ENCODE peak calls at places on chromosomes 6 and 20, in four cellular contexts. One of them, this sample, is unnamed.

GRCh38 chr20:19813839-19814238 is 55.8 kb downstream of the RIN2 start:
- DNase-seq in NB4: no peak
- DNase-seq in ovary: no peak
- DNase-seq in fibroblast of mammary gland: peak
- DNase-seq in this sample: peak

GRCh38 chr20:1336699-1337387 is 7.9 kb upstream of the SDCBP2 start:
- DNase-seq in NB4: no peak
- DNase-seq in ovary: peak
- DNase-seq in fibroblast of mammary gland: no peak
- DNase-seq in this sample: peak

GRCh38 chr20:23125625-23126191 is 39.6 kb upstream of the CD93 start:
- DNase-seq in NB4: peak
- DNase-seq in ovary: no peak
- DNase-seq in fibroblast of mammary gland: peak
- DNase-seq in this sample: peak

GRCh38 chr6:150844371-150844770 is 21.1 kb upstream of the MTHFD1L start:
- DNase-seq in NB4: no peak
- DNase-seq in ovary: no peak
- DNase-seq in fibroblast of mammary gland: no peak
- DNase-seq in this sample: no peak

GRCh38 chr6:28135393-28135792 is 6.3 kb upstream of the ZKSCAN8 start:
- DNase-seq in NB4: peak
- DNase-seq in ovary: no peak
- DNase-seq in fibroblast of mammary gland: no peak
- DNase-seq in this sample: no peak

GRCh38 chr6:157761331-157761921 is 61.6 kb upstream of the SNX9 start:
- DNase-seq in NB4: peak
- DNase-seq in ovary: no peak
- DNase-seq in fibroblast of mammary gland: peak
- DNase-seq in this sample: peak

GRCh38 chr6:44738652-44739141 is 351.2 kb downstream of the CDC5L start:
- DNase-seq in NB4: peak
- DNase-seq in ovary: no peak
- DNase-seq in fibroblast of mammary gland: peak
- DNase-seq in this sample: peak

GRCh38 chr20:5714261-5715041 is 35.8 kb upstream of the SHLD1 start:
- DNase-seq in NB4: peak
- DNase-seq in ovary: no peak
- DNase-seq in fibroblast of mammary gland: no peak
- DNase-seq in this sample: peak

GRCh38 chr6:158926429-158926828 is 73.6 kb downstream of the RSPH3 start:
- DNase-seq in NB4: no peak
- DNase-seq in ovary: no peak
- DNase-seq in fibroblast of mammary gland: peak
- DNase-seq in this sample: peak

GRCh38 chr20:2867081-2867860 is 6.0 kb upstream of the PTPRA start:
- DNase-seq in NB4: peak
- DNase-seq in ovary: no peak
- DNase-seq in fibroblast of mammary gland: no peak
- DNase-seq in this sample: no peak

GRCh38 chr6:33632603-33633039 is 11.5 kb downstream of the ITPR3 start:
- DNase-seq in NB4: peak
- DNase-seq in ovary: peak
- DNase-seq in fibroblast of mammary gland: peak
- DNase-seq in this sample: peak

GRCh38 chr20:23641936-23642751 is 4.4 kb upstream of the CST3 start:
- DNase-seq in NB4: peak
- DNase-seq in ovary: peak
- DNase-seq in fibroblast of mammary gland: peak
- DNase-seq in this sample: peak

GRCh38 chr6:98486052-98486451 is 348.3 kb upstream of the POU3F2 start:
- DNase-seq in NB4: no peak
- DNase-seq in ovary: no peak
- DNase-seq in fibroblast of mammary gland: no peak
- DNase-seq in this sample: no peak

GRCh38 chr6:20633566-20634340 is 99.5 kb downstream of the CDKAL1 start:
- DNase-seq in NB4: no peak
- DNase-seq in ovary: no peak
- DNase-seq in fibroblast of mammary gland: peak
- DNase-seq in this sample: no peak

GRCh38 chr6:53960311-53960710 is 150.9 kb upstream of the MLIP start:
- DNase-seq in NB4: no peak
- DNase-seq in ovary: no peak
- DNase-seq in fibroblast of mammary gland: peak
- DNase-seq in this sample: no peak

GRCh38 chr6:37243816-37244370 is 13.7 kb upstream of the TBC1D22B start:
- DNase-seq in NB4: no peak
- DNase-seq in ovary: no peak
- DNase-seq in fibroblast of mammary gland: no peak
- DNase-seq in this sample: no peak

GRCh38 chr6:165417298-165417865 is 108.0 kb upstream of the C6orf118 start:
- DNase-seq in NB4: no peak
- DNase-seq in ovary: no peak
- DNase-seq in fibroblast of mammary gland: no peak
- DNase-seq in this sample: no peak

GRCh38 chr6:95530176-95530799 is 47.0 kb upstream of the MANEA start:
- DNase-seq in NB4: no peak
- DNase-seq in ovary: no peak
- DNase-seq in fibroblast of mammary gland: no peak
- DNase-seq in this sample: no peak

GRCh38 chr20:23515250-23515939 is 24.5 kb downstream of the CST8 start:
- DNase-seq in NB4: no peak
- DNase-seq in ovary: no peak
- DNase-seq in fibroblast of mammary gland: no peak
- DNase-seq in this sample: no peak

GRCh38 chr6:107173779-107174178 is 58.5 kb upstream of the BEND3 start:
- DNase-seq in NB4: no peak
- DNase-seq in ovary: no peak
- DNase-seq in fibroblast of mammary gland: peak
- DNase-seq in this sample: peak

GRCh38 chr6:136726837-136727557 is 65.3 kb downstream of the MAP3K5 start:
- DNase-seq in NB4: no peak
- DNase-seq in ovary: no peak
- DNase-seq in fibroblast of mammary gland: no peak
- DNase-seq in this sample: no peak

GRCh38 chr6:57316581-57317059 is 810 bp upstream of the PRIM2 start:
- DNase-seq in NB4: peak
- DNase-seq in ovary: peak
- DNase-seq in fibroblast of mammary gland: peak
- DNase-seq in this sample: peak

GRCh38 chr6:20038805-20039204 is 173.5 kb downstream of the MBOAT1 start:
- DNase-seq in NB4: peak
- DNase-seq in ovary: no peak
- DNase-seq in fibroblast of mammary gland: peak
- DNase-seq in this sample: no peak

GRCh38 chr6:128452713-128453112 is 67.7 kb downstream of the PTPRK start:
- DNase-seq in NB4: no peak
- DNase-seq in ovary: no peak
- DNase-seq in fibroblast of mammary gland: no peak
- DNase-seq in this sample: no peak

GRCh38 chr6:31744422-31744821 is 4.6 kb downstream of the MSH5 start:
- DNase-seq in NB4: no peak
- DNase-seq in ovary: no peak
- DNase-seq in fibroblast of mammary gland: no peak
- DNase-seq in this sample: no peak
- H3K4me3 ChIP-seq in NB4: no peak
- H3K4me3 ChIP-seq in ovary: no peak
- H3K4me3 ChIP-seq in fibroblast of mammary gland: no peak
- H3K4me3 ChIP-seq in this sample: no peak

DNA sequence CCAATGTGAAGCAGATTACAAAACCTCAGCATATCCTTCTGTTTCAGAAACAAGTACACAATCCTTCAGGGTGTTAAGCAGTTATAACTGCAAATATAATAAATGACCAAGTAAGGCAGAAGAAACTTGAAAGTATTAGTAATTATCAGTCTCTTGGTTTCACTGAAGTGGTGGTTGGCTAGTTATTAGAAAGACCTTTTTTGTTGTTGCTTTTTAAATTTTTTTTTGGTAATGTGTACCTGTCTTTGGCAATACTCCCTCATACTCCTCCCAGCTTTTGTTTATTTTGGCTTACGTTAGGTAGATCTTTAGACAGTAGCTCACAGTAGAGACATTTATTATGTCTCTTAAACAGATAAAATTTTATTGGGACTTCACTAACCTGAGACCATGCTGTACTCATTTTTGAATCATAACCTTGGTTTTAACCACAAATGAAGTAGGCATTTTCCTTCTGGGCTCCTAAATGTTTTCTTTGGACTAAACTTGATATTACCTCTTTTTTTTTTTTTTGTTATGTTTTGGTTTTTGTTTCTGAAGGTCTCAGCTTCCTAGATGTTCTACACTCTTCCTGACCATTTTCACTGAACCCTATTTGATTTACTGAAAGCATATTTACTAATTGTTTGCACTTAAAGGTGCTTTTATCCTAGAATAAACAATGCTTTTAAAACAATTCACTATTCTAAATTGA is 6.4 kb downstream of the CD2AP start:
- DNase-seq in NB4: no peak
- DNase-seq in ovary: no peak
- DNase-seq in fibroblast of mammary gland: peak
- DNase-seq in this sample: peak
- H3K4me3 ChIP-seq in NB4: no peak
- H3K4me3 ChIP-seq in ovary: no peak
- H3K4me3 ChIP-seq in fibroblast of mammary gland: no peak
- H3K4me3 ChIP-seq in this sample: no peak

GRCh38 chr20:50521709-50522674 is 11.8 kb downstream of the PTPN1 start:
- DNase-seq in NB4: peak
- DNase-seq in ovary: no peak
- DNase-seq in fibroblast of mammary gland: no peak
- DNase-seq in this sample: no peak

GRCh38 chr20:50521221-50521642 is 11.0 kb downstream of the PTPN1 start:
- DNase-seq in NB4: no peak
- DNase-seq in ovary: no peak
- DNase-seq in fibroblast of mammary gland: no peak
- DNase-seq in this sample: no peak

GRCh38 chr20:50519036-50519780 is 9.0 kb downstream of the PTPN1 start:
- DNase-seq in NB4: no peak
- DNase-seq in ovary: no peak
- DNase-seq in fibroblast of mammary gland: no peak
- DNase-seq in this sample: no peak

GRCh38 chr20:50518270-50518721 is 8.1 kb downstream of the PTPN1 start:
- DNase-seq in NB4: no peak
- DNase-seq in ovary: no peak
- DNase-seq in fibroblast of mammary gland: peak
- DNase-seq in this sample: peak

DNA sequence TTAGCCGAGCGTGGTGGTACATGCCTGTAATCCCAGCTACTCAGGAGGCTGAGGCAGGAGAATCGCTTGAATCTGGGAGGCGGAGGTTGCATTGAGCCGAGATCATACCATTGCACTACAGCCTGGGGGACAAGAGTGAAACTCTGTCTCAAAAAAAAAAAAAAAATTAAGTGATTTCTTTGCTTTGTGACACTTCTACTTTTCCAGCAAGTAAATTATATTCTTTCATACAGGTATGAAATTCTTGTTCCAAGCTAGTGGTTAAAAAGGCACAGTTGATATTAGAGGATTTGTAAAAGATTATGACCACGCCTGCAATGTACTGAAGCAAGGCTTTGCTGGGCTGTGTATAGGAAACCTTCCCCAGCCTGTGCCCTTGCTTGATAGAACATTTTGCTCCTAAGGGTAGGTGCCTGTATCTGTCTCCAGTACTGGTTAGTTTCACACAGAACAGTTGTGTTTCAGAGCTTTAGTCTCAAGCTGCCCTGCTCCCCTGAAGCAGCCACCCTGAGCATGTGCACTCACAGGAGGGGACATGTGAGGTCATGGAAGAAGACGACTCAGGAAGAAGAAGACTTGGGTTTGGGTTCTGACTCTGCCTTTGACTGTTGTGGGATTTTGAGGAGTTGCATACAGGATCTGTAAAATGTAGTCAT is 10.2 kb downstream of the PTPN1 start:
- DNase-seq in NB4: no peak
- DNase-seq in ovary: no peak
- DNase-seq in fibroblast of mammary gland: peak
- DNase-seq in this sample: no peak
- H3K4me3 ChIP-seq in NB4: no peak
- H3K4me3 ChIP-seq in ovary: no peak
- H3K4me3 ChIP-seq in fibroblast of mammary gland: no peak
- H3K4me3 ChIP-seq in this sample: no peak

DNA sequence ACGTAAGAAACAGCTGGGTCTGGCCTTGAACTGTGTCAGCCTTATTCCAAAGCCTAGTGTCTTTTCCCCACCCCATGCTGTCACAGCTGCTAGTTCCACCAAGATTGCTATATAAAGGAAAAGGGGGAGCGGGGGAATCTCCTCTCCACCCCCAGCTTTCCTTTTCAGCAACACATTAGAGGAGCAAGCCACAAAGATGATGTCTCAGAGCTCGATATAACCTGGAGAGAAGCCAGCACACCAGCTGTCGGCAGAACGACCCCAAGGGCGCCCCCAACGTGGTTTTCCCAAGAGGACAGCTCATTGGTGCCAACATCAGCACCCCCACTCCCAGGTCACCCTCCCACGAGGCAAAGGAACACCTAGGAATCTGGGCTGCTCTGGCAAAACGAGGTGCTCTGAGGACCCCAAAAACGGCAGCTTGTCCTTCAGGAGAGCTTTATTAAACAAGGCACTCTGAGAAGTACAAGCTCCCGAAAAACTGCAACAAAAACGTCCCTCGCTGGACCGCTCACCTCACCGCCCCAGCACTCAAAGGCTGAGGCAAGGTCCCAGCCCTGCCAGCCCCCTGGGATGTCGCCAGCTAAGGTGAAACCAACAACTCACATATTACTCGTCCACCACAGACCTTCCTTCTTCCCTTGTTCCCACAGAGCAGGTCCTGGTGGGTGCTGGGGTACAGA is 36.3 kb downstream of the ATP9A start:
- DNase-seq in NB4: no peak
- DNase-seq in ovary: peak
- DNase-seq in fibroblast of mammary gland: no peak
- DNase-seq in this sample: no peak
- H3K4me3 ChIP-seq in NB4: no peak
- H3K4me3 ChIP-seq in ovary: peak
- H3K4me3 ChIP-seq in fibroblast of mammary gland: no peak
- H3K4me3 ChIP-seq in this sample: no peak

GRCh38 chr20:44183282-44183681 is 3.7 kb downstream of the JPH2 start:
- DNase-seq in NB4: no peak
- DNase-seq in ovary: no peak
- DNase-seq in fibroblast of mammary gland: no peak
- DNase-seq in this sample: no peak

GRCh38 chr20:44186674-44187053 is 324 bp downstream of the JPH2 start:
- DNase-seq in NB4: no peak
- DNase-seq in ovary: no peak
- DNase-seq in fibroblast of mammary gland: no peak
- DNase-seq in this sample: no peak

GRCh38 chr20:44187054-44187762 is at the start of gene JPH2:
- DNase-seq in NB4: no peak
- DNase-seq in ovary: peak
- DNase-seq in fibroblast of mammary gland: peak
- DNase-seq in this sample: peak

GRCh38 chr20:44186201-44186600 is 787 bp downstream of the JPH2 start:
- DNase-seq in NB4: no peak
- DNase-seq in ovary: no peak
- DNase-seq in fibroblast of mammary gland: no peak
- DNase-seq in this sample: no peak

GRCh38 chr20:44185574-44185973 is 1.4 kb downstream of the JPH2 start:
- DNase-seq in NB4: no peak
- DNase-seq in ovary: no peak
- DNase-seq in fibroblast of mammary gland: no peak
- DNase-seq in this sample: no peak
- H3K4me3 ChIP-seq in NB4: no peak
- H3K4me3 ChIP-seq in ovary: peak
- H3K4me3 ChIP-seq in fibroblast of mammary gland: no peak
- H3K4me3 ChIP-seq in this sample: no peak

This sample was measured in cardiac fibroblast.